ENCODE peak calls at places on chromosome X, in four cellular contexts. One of them, this sample, is unnamed.

GRCh38 chrX:132676561-132677186 is 187.8 kb upstream of the MBNL3 start:
- DNase-seq in foreskin fibroblast: no peak
- DNase-seq in Calu3: peak
- DNase-seq in A549: no peak
- DNase-seq in this sample: no peak

GRCh38 chrX:133966199-133966598 is 19.2 kb downstream of the GPC3 start:
- DNase-seq in Calu3: no peak
- DNase-seq in A549: no peak
- DNase-seq in foreskin fibroblast: no peak
- DNase-seq in this sample: no peak

GRCh38 chrX:77431227-77431626 is 16.0 kb upstream of the FGF16 start:
- DNase-seq in A549: no peak
- DNase-seq in Calu3: no peak
- DNase-seq in foreskin fibroblast: peak
- DNase-seq in this sample: no peak

GRCh38 chrX:82757614-82758013 is 750.5 kb upstream of the POU3F4 start:
- DNase-seq in A549: no peak
- DNase-seq in foreskin fibroblast: no peak
- DNase-seq in Calu3: no peak
- DNase-seq in this sample: no peak

GRCh38 chrX:137425273-137425902 is 140.5 kb upstream of the ZIC3 start:
- DNase-seq in A549: no peak
- DNase-seq in foreskin fibroblast: no peak
- DNase-seq in Calu3: no peak
- DNase-seq in this sample: no peak

GRCh38 chrX:140866446-140866845 is 135.9 kb upstream of the SPANXB1 start:
- DNase-seq in A549: no peak
- DNase-seq in foreskin fibroblast: no peak
- DNase-seq in Calu3: no peak
- DNase-seq in this sample: no peak

GRCh38 chrX:7076245-7076661 is 71.3 kb upstream of the STS start:
- DNase-seq in Calu3: no peak
- DNase-seq in A549: no peak
- DNase-seq in foreskin fibroblast: no peak
- DNase-seq in this sample: no peak

GRCh38 chrX:48683411-48683982 is at the start of gene WAS:
- DNase-seq in foreskin fibroblast: no peak
- DNase-seq in Calu3: no peak
- DNase-seq in A549: no peak
- DNase-seq in this sample: peak

GRCh38 chrX:117301086-117301485 is 815.5 kb downstream of the KLHL13 start:
- DNase-seq in Calu3: no peak
- DNase-seq in foreskin fibroblast: no peak
- DNase-seq in A549: no peak
- DNase-seq in this sample: no peak

GRCh38 chrX:115958687-115959359 is 211.7 kb upstream of the AGTR2 start:
- DNase-seq in foreskin fibroblast: no peak
- DNase-seq in Calu3: no peak
- DNase-seq in A549: no peak
- DNase-seq in this sample: no peak

GRCh38 chrX:21056636-21057035 is 317.6 kb upstream of the CNKSR2 start:
- DNase-seq in Calu3: no peak
- DNase-seq in A549: peak
- DNase-seq in foreskin fibroblast: no peak
- DNase-seq in this sample: no peak

GRCh38 chrX:87338510-87338909 is 179.1 kb upstream of the KLHL4 start:
- DNase-seq in Calu3: no peak
- DNase-seq in A549: peak
- DNase-seq in foreskin fibroblast: no peak
- DNase-seq in this sample: no peak

GRCh38 chrX:35150052-35150451 is 207.5 kb downstream of the FAM47B start:
- DNase-seq in A549: no peak
- DNase-seq in foreskin fibroblast: no peak
- DNase-seq in Calu3: no peak
- DNase-seq in this sample: no peak

GRCh38 chrX:71953946-71954345 is 43.3 kb downstream of the NHSL2 start:
- DNase-seq in Calu3: no peak
- DNase-seq in A549: no peak
- DNase-seq in foreskin fibroblast: no peak
- DNase-seq in this sample: no peak

GRCh38 chrX:129748265-129748664 is 9.5 kb downstream of the XPNPEP2 start:
- DNase-seq in foreskin fibroblast: peak
- DNase-seq in A549: no peak
- DNase-seq in Calu3: no peak
- DNase-seq in this sample: no peak

GRCh38 chrX:15334561-15334960 is 762 bp downstream of the PIGA start:
- DNase-seq in Calu3: peak
- DNase-seq in A549: no peak
- DNase-seq in foreskin fibroblast: no peak
- DNase-seq in this sample: no peak

GRCh38 chrX:47143894-47144625 is 442 bp downstream of the NDUFB11 start:
- DNase-seq in Calu3: peak
- DNase-seq in foreskin fibroblast: peak
- DNase-seq in A549: no peak
- DNase-seq in this sample: no peak

GRCh38 chrX:34300871-34301270 is 168.8 kb upstream of the FAM47A start:
- DNase-seq in Calu3: peak
- DNase-seq in A549: peak
- DNase-seq in foreskin fibroblast: no peak
- DNase-seq in this sample: no peak

GRCh38 chrX:46703980-46704379 is 54.9 kb downstream of the SLC9A7 start:
- DNase-seq in Calu3: no peak
- DNase-seq in A549: no peak
- DNase-seq in foreskin fibroblast: no peak
- DNase-seq in this sample: no peak

GRCh38 chrX:1928805-1929204 is 313.9 kb downstream of the ASMT start:
- DNase-seq in A549: no peak
- DNase-seq in Calu3: no peak
- DNase-seq in foreskin fibroblast: no peak
- DNase-seq in this sample: no peak

GRCh38 chrX:44828008-44828605 is 15.7 kb upstream of the DUSP21 start:
- DNase-seq in A549: peak
- DNase-seq in foreskin fibroblast: peak
- DNase-seq in Calu3: no peak
- DNase-seq in this sample: no peak

GRCh38 chrX:31459361-31459760 is 387.5 kb upstream of the FTHL17 start:
- DNase-seq in foreskin fibroblast: no peak
- DNase-seq in Calu3: no peak
- DNase-seq in A549: no peak
- DNase-seq in this sample: no peak

GRCh38 chrX:16804923-16805464 is 18.7 kb downstream of the TXLNG start:
- DNase-seq in Calu3: no peak
- DNase-seq in foreskin fibroblast: no peak
- DNase-seq in A549: no peak
- DNase-seq in this sample: no peak

GRCh38 chrX:129761596-129761995 is 18.2 kb upstream of the SASH3 start:
- DNase-seq in foreskin fibroblast: no peak
- DNase-seq in A549: no peak
- DNase-seq in Calu3: no peak
- DNase-seq in this sample: no peak

GRCh38 chrX:16869393-16870094 is 618 bp downstream of the RBBP7 start:
- DNase-seq in Calu3: peak
- DNase-seq in A549: peak
- DNase-seq in foreskin fibroblast: no peak
- DNase-seq in this sample: peak

GRCh38 chrX:137792214-137792613 is 226.3 kb downstream of the ZIC3 start:
- DNase-seq in Calu3: no peak
- DNase-seq in A549: no peak
- DNase-seq in foreskin fibroblast: no peak
- DNase-seq in this sample: no peak

GRCh38 chrX:42485621-42486020 is 292.3 kb downstream of the PPP1R2C start:
- DNase-seq in foreskin fibroblast: no peak
- DNase-seq in Calu3: peak
- DNase-seq in A549: no peak
- DNase-seq in this sample: no peak

GRCh38 chrX:14779589-14779988 is 93.3 kb downstream of the FANCB start:
- DNase-seq in Calu3: no peak
- DNase-seq in foreskin fibroblast: no peak
- DNase-seq in A549: no peak
- DNase-seq in this sample: no peak

GRCh38 chrX:105820247-105820646 is 2.1 kb upstream of the NRK start:
- DNase-seq in Calu3: no peak
- DNase-seq in foreskin fibroblast: no peak
- DNase-seq in A549: no peak
- DNase-seq in this sample: no peak

GRCh38 chrX:10974920-10975319 is 136.2 kb upstream of the HCCS start:
- DNase-seq in A549: no peak
- DNase-seq in Calu3: no peak
- DNase-seq in foreskin fibroblast: no peak
- DNase-seq in this sample: no peak

GRCh38 chrX:21606037-21606436 is 52.1 kb downstream of the KLHL34 start:
- DNase-seq in A549: no peak
- DNase-seq in Calu3: no peak
- DNase-seq in foreskin fibroblast: no peak
- DNase-seq in this sample: no peak

GRCh38 chrX:104659037-104659744 is 93.2 kb downstream of the IL1RAPL2 start:
- DNase-seq in A549: no peak
- DNase-seq in Calu3: peak
- DNase-seq in foreskin fibroblast: no peak
- DNase-seq in this sample: no peak

GRCh38 chrX:104660092-104660491 is 94.1 kb downstream of the IL1RAPL2 start:
- DNase-seq in Calu3: no peak
- DNase-seq in foreskin fibroblast: no peak
- DNase-seq in A549: no peak
- DNase-seq in this sample: no peak

GRCh38 chrX:104668550-104668949 is 102.6 kb downstream of the IL1RAPL2 start:
- DNase-seq in foreskin fibroblast: no peak
- DNase-seq in Calu3: no peak
- DNase-seq in A549: peak
- DNase-seq in this sample: no peak

GRCh38 chrX:104665691-104666090 is 99.7 kb downstream of the IL1RAPL2 start:
- DNase-seq in Calu3: no peak
- DNase-seq in A549: no peak
- DNase-seq in foreskin fibroblast: no peak
- DNase-seq in this sample: no peak

DNA sequence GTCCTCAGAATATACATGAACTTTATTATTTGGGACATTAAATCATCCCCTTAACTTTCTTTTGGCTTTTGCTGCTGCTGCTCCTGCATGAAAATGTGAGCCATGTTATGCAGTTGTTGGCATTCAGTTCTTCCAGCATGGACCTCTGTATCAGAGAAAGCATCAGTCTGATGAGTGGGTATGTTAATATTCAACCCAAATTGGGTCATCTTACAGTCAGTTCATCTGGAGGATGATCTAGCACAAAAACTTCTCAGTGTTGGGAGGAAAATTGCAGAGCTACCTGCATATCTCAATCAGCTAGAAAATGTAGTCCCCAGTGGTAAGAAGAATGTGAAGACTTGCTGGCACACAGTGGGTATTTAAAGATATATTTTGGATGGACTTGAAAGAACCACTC is 96.7 kb downstream of the IL1RAPL2 start:
- DNase-seq in Calu3: no peak
- DNase-seq in A549: no peak
- DNase-seq in foreskin fibroblast: no peak
- DNase-seq in this sample: no peak
- TF ChIP-seq CTCF in Calu3: no peak
- TF ChIP-seq CTCF in A549: no peak
- TF ChIP-seq CTCF in foreskin fibroblast: no peak
- TF ChIP-seq CTCF in this sample: no peak

DNA sequence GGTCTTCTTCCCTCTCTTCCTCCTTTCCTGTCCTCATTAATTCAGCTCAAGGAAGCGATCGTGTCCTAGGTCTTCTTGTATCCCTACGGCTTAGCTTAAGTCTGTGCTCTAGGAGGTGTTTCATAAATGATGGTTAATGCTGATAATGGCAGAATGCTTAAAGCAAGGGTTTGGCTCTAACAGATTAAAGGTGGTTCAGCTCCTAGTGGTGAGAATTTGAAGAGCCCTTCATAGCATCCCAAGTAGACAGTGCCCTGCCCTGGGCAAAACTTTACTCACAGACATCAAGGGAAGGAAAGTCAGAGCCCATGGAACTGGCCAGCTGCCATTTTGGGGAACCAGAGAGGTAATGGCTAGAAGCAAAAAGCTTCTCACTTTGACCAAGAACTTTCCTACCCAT is 47.0 kb upstream of the PGRMC1 start:
- DNase-seq in Calu3: no peak
- DNase-seq in foreskin fibroblast: no peak
- DNase-seq in A549: no peak
- DNase-seq in this sample: no peak
- TF ChIP-seq CTCF in Calu3: no peak
- TF ChIP-seq CTCF in foreskin fibroblast: no peak
- TF ChIP-seq CTCF in A549: no peak
- TF ChIP-seq CTCF in this sample: no peak

GRCh38 chrX:69746051-69746450 is 130.1 kb downstream of the EDA start:
- DNase-seq in A549: no peak
- DNase-seq in foreskin fibroblast: no peak
- DNase-seq in Calu3: no peak
- DNase-seq in this sample: no peak

GRCh38 chrX:69748055-69748454 is 132.1 kb downstream of the EDA start:
- DNase-seq in foreskin fibroblast: no peak
- DNase-seq in A549: no peak
- DNase-seq in Calu3: no peak
- DNase-seq in this sample: no peak
- TF ChIP-seq CTCF in foreskin fibroblast: no peak
- TF ChIP-seq CTCF in A549: no peak
- TF ChIP-seq CTCF in Calu3: no peak
- TF ChIP-seq CTCF in this sample: no peak

GRCh38 chrX:56762220-56762619 is 33.2 kb downstream of the NBDY start:
- DNase-seq in foreskin fibroblast: no peak
- DNase-seq in Calu3: no peak
- DNase-seq in A549: no peak
- DNase-seq in this sample: no peak

GRCh38 chrX:56764975-56765791 is 36.1 kb downstream of the NBDY start:
- DNase-seq in A549: no peak
- DNase-seq in foreskin fibroblast: no peak
- DNase-seq in Calu3: no peak
- DNase-seq in this sample: no peak

GRCh38 chrX:56764153-56764974 is 35.3 kb downstream of the NBDY start:
- DNase-seq in foreskin fibroblast: peak
- DNase-seq in Calu3: peak
- DNase-seq in A549: peak
- DNase-seq in this sample: peak

GRCh38 chrX:56762707-56763555 is 33.9 kb downstream of the NBDY start:
- DNase-seq in Calu3: no peak
- DNase-seq in A549: no peak
- DNase-seq in foreskin fibroblast: no peak
- DNase-seq in this sample: no peak

DNA sequence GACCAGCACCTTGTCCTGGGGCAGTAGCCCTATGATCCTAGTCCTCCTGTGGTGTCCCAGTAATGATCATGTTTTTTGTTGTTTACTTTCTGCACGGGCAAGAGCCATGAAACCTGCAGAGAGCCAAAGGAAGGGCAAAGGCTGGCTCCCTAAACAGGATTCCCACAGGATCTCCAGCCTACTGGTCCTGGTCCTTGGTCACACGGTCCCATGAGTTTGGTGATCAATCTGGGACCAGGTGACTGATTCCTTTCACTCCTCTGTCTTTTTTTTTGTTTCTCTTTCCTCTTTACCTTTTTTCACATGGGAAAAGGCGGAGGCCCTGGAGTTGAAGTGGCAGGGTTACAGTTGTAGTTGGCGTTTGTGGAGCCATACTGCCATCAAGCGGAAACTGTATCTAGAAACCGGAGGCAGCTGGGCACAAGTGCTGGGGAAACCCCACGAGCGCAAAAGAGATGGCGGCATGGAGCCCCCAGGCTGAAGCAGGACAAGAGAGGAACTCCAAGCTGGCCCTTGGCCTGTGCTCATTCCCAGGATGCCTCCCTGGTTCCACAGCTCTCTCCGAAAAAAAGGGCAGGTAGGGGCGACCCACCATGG is 34.6 kb downstream of the NBDY start:
- DNase-seq in foreskin fibroblast: no peak
- DNase-seq in A549: no peak
- DNase-seq in Calu3: no peak
- DNase-seq in this sample: no peak
- TF ChIP-seq CTCF in foreskin fibroblast: no peak
- TF ChIP-seq CTCF in A549: no peak
- TF ChIP-seq CTCF in Calu3: no peak
- TF ChIP-seq CTCF in this sample: no peak